ENCODE peak calls at places on chromosomes 7 and 10, in four cellular contexts. One of them, this sample, is unnamed.

GRCh38 chr7:2110586-2111396 is 122.0 kb downstream of the MAD1L1 start:
- DNase-seq in IMR-90: peak
- DNase-seq in CD8-positive, alpha-beta T cell: no peak
- DNase-seq in HepG2: peak
- DNase-seq in this sample: peak

GRCh38 chr7:76424413-76425111 is at the start of gene ZP3:
- DNase-seq in HepG2: no peak
- DNase-seq in IMR-90: no peak
- DNase-seq in CD8-positive, alpha-beta T cell: no peak
- DNase-seq in this sample: no peak

GRCh38 chr10:89659185-89660131 is 14.4 kb upstream of the PANK1 start:
- DNase-seq in CD8-positive, alpha-beta T cell: no peak
- DNase-seq in IMR-90: peak
- DNase-seq in HepG2: no peak
- DNase-seq in this sample: no peak

GRCh38 chr10:490891-491571 is 198.4 kb downstream of the DIP2C start:
- DNase-seq in IMR-90: peak
- DNase-seq in CD8-positive, alpha-beta T cell: no peak
- DNase-seq in HepG2: no peak
- DNase-seq in this sample: peak

GRCh38 chr7:126578338-126578737 is 674.4 kb downstream of the GRM8 start:
- DNase-seq in CD8-positive, alpha-beta T cell: no peak
- DNase-seq in IMR-90: no peak
- DNase-seq in HepG2: no peak
- DNase-seq in this sample: no peak

GRCh38 chr10:17256627-17257026 is 28.6 kb downstream of the VIM start:
- DNase-seq in IMR-90: no peak
- DNase-seq in CD8-positive, alpha-beta T cell: no peak
- DNase-seq in HepG2: no peak
- DNase-seq in this sample: no peak

GRCh38 chr7:17769918-17770317 is 170.4 kb downstream of the SNX13 start:
- DNase-seq in IMR-90: peak
- DNase-seq in HepG2: peak
- DNase-seq in CD8-positive, alpha-beta T cell: peak
- DNase-seq in this sample: peak

GRCh38 chr10:31381766-31382316 is 62.8 kb downstream of the ZEB1 start:
- DNase-seq in IMR-90: peak
- DNase-seq in HepG2: no peak
- DNase-seq in CD8-positive, alpha-beta T cell: no peak
- DNase-seq in this sample: no peak

GRCh38 chr10:84600947-84601346 is 272.6 kb downstream of the CCSER2 start:
- DNase-seq in CD8-positive, alpha-beta T cell: no peak
- DNase-seq in HepG2: no peak
- DNase-seq in IMR-90: no peak
- DNase-seq in this sample: no peak

GRCh38 chr7:151599401-151600227 is 79.9 kb upstream of the RHEB start:
- DNase-seq in CD8-positive, alpha-beta T cell: no peak
- DNase-seq in IMR-90: peak
- DNase-seq in HepG2: no peak
- DNase-seq in this sample: peak

GRCh38 chr10:111968624-111969023 is 214.9 kb downstream of the GPAM start:
- DNase-seq in IMR-90: no peak
- DNase-seq in HepG2: no peak
- DNase-seq in CD8-positive, alpha-beta T cell: no peak
- DNase-seq in this sample: no peak

GRCh38 chr10:34538291-34538829 is 276.7 kb downstream of the PARD3 start:
- DNase-seq in IMR-90: no peak
- DNase-seq in CD8-positive, alpha-beta T cell: no peak
- DNase-seq in HepG2: no peak
- DNase-seq in this sample: no peak

GRCh38 chr10:69093933-69094332 is 6.0 kb downstream of the SRGN start:
- DNase-seq in IMR-90: peak
- DNase-seq in HepG2: peak
- DNase-seq in CD8-positive, alpha-beta T cell: no peak
- DNase-seq in this sample: no peak

GRCh38 chr10:8092428-8092827 is 37.9 kb downstream of the GATA3 start:
- DNase-seq in CD8-positive, alpha-beta T cell: no peak
- DNase-seq in IMR-90: no peak
- DNase-seq in HepG2: no peak
- DNase-seq in this sample: no peak

GRCh38 chr10:85194685-85195084 is 866.3 kb downstream of the CCSER2 start:
- DNase-seq in HepG2: no peak
- DNase-seq in CD8-positive, alpha-beta T cell: no peak
- DNase-seq in IMR-90: no peak
- DNase-seq in this sample: no peak

DNA sequence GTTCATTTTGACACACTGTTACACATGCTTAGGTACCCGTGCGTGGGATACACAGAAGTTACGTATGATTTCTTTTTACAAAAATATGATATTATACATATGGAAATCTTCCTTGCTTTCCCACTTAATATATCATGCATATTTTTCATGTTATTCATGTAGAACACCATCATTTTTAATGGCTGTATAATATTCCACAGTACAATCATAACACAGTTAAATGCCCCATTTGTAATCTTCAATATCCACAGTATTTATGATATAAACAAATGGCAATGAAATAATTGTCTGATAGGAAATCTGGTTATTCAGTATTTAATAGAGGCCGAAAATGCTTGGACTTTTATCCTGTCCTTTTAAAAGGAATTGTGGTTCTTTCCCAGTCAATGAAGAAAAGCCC is 23.2 kb downstream of the VIPR2 start:
- DNase-seq in CD8-positive, alpha-beta T cell: no peak
- DNase-seq in IMR-90: no peak
- DNase-seq in HepG2: no peak
- DNase-seq in this sample: no peak
- H3K27ac ChIP-seq in CD8-positive, alpha-beta T cell: no peak
- H3K27ac ChIP-seq in IMR-90: no peak
- H3K27ac ChIP-seq in HepG2: no peak
- H3K27ac ChIP-seq in this sample: no peak

DNA sequence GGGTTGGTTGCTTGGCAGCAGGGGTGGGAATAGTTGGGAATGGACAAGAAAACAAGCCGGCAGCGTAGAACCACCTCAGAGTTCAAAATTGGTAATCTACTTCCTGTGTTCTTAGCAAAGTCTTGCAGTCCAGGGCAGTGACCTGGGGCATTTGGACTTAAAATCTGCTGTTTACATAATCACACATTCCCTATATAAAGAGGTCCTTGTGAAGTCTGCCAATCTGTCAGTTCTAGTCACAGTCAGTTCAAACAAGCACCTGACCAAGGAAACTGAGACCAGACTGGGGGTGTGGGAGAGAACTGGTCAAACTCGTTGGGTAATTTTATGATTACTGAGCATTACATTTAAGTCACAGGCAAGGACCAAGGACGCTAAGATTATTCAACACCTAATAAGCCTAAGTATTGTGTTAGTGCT is 167.8 kb downstream of the CPEB3 start:
- DNase-seq in HepG2: peak
- DNase-seq in IMR-90: no peak
- DNase-seq in CD8-positive, alpha-beta T cell: no peak
- DNase-seq in this sample: peak
- H3K27ac ChIP-seq in HepG2: peak
- H3K27ac ChIP-seq in IMR-90: no peak
- H3K27ac ChIP-seq in CD8-positive, alpha-beta T cell: no peak
- H3K27ac ChIP-seq in this sample: peak

DNA sequence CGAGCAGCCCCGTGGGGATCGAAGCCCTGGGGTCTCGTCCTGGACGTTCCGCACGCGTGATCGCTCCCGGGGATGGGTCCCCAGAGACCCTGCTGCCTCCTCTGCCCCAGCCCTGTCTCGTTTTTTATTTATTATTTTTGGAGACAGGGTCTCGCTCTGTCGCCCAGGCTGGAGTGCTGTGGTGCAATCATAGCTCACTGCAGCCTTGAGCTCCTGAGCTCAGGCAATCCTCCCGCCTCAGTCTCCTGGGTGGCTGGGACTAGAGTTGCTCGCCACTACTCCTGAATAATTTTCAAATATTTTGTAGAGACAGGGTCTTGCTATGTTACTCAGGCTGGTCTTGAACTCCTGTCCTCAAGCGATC is 319 bp upstream of the STX1A start:
- DNase-seq in IMR-90: no peak
- DNase-seq in HepG2: no peak
- DNase-seq in CD8-positive, alpha-beta T cell: no peak
- DNase-seq in this sample: no peak
- H3K27ac ChIP-seq in IMR-90: no peak
- H3K27ac ChIP-seq in HepG2: no peak
- H3K27ac ChIP-seq in CD8-positive, alpha-beta T cell: no peak
- H3K27ac ChIP-seq in this sample: no peak

DNA sequence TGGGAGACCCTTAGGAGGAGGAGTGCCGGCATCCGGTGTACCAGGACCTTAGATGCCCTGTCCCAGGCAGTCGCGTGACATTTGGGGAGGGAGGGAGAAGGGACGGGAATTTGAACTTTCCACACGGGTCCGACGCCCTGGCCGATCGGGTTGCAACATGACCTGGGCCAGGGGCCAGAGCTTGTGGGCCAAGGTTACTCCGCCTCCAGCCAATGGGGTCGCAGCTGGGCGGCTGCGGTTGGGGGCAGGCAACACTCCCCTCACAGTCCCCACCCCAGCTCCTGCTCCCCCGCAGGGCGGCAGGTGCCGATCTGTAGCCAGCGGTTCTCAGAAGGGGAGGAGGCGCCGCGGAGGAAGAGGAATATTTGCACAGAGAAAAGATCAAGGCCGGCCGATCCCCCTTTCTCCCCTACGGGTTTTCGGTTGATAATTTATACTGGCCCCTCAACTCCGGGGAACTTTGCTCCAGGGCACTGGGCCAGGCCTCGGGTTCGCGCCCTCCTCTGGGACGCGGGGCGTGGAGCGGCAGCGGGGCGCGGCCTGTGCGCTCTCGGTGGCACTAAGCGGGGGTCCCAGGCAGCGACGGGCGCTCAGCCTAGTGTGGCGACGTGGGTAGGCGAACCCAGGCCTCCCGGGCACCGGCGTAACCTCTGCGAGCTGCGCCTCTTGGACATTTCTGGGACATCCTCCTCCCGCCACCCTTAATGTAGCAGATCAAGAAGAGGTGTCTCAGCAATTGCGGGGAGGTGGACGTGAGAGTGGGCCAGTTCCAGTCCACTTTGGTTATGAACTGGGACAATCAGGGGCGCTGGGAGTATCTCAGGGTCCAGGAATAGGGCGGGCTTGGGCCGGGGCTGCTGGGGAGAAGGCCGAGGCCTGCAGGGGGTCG is 1.2 kb downstream of the MLXIPL start:
- DNase-seq in HepG2: peak
- DNase-seq in IMR-90: no peak
- DNase-seq in CD8-positive, alpha-beta T cell: no peak
- DNase-seq in this sample: peak
- H3K27ac ChIP-seq in HepG2: peak
- H3K27ac ChIP-seq in IMR-90: no peak
- H3K27ac ChIP-seq in CD8-positive, alpha-beta T cell: no peak
- H3K27ac ChIP-seq in this sample: no peak

DNA sequence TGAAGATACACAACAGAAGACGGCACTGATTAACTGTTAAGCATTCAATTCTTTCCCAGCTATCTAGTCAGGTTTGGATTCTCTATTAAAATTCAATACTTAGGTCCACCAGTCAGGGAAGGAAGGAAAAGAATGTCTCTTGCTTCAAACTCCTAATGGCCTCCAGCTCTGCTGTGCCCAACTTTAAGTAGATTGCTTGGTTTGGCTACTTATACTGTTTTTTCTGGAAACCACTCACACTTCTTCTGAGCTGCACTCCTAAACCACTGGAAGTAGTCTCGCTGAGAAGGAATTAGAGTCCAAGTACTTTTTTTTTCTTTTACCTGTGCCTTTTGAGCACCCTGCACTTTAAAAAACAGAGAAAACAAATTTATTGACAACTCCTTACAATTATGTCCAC is 26.8 kb upstream of the COL1A2 start:
- DNase-seq in IMR-90: peak
- DNase-seq in CD8-positive, alpha-beta T cell: no peak
- DNase-seq in HepG2: no peak
- DNase-seq in this sample: peak
- H3K27ac ChIP-seq in IMR-90: peak
- H3K27ac ChIP-seq in CD8-positive, alpha-beta T cell: no peak
- H3K27ac ChIP-seq in HepG2: no peak
- H3K27ac ChIP-seq in this sample: peak

This sample was measured in hepatocyte.